ENCODE peak calls at places on chromosomes 16 and 17, in four cellular contexts. K is naive B cell, G is AG09309, D is MV-4-11. H is an unnamed sample.

GRCh38 chr16:23368469-23368868 is 66.4 kb downstream of the SCNN1B start:
- DNase-seq in G (no peak), D (no peak), K (no peak), H (no peak)

GRCh38 chr17:15233022-15233805 is 31.9 kb downstream of the PMP22 start:
- DNase-seq in K (no peak), G (no peak), D (peak; percentile 68), H (no peak)

GRCh38 chr16:87178977-87179376 is 138.2 kb downstream of the C16orf95 start:
- DNase-seq in G (peak; percentile 16), K (no peak), D (no peak), H (no peak)

GRCh38 chr17:81601525-81602120 is 35.3 kb downstream of the NPLOC4 start:
- DNase-seq in G (no peak), K (peak; percentile 58), D (peak; percentile 72), H (peak; percentile 32)

GRCh38 chr16:66741131-66741900 is 10.1 kb downstream of the DYNC1LI2 start:
- DNase-seq in G (peak; percentile 71), D (peak; percentile 39), K (no peak), H (no peak)

GRCh38 chr17:58383892-58384462 is 32.0 kb upstream of the SUPT4H1 start:
- DNase-seq in D (no peak), G (no peak), K (no peak), H (no peak)

GRCh38 chr17:50421308-50422031 is 4.5 kb upstream of the ACSF2 start:
- DNase-seq in K (peak; percentile 39), G (no peak), D (peak; percentile 80), H (peak; percentile 34)

GRCh38 chr16:1210461-1210860 is 14.6 kb downstream of the TPSG1 start:
- DNase-seq in K (no peak), D (no peak), G (no peak), H (no peak)